ENCODE peak calls at places on chromosomes 1 and 21, in seven cellular contexts. A is stimulated activated CD4-positive, alpha-beta T cell treated with anti-CD3 and anti-CD28 coated beads, TNF-alpha, amount 100 ng/mL, for 1 hour; W is central memory CD4-positive, alpha-beta T cell; L is A172; Z is left lung; D is ELR; Y is posterior vena cava. F is an unnamed sample.

GRCh38 chr1:25922633-25923567 is 16.7 kb upstream of the STMN1 start:
- DNase-seq in L (no peak), Y (peak), Z (peak), D (peak), W (peak), A (no peak), F (peak)

GRCh38 chr1:98991127-98992003 is 13.3 kb downstream of the PLPPR5 start:
- DNase-seq in W (peak), L (peak), D (peak), Z (no peak), A (no peak), Y (no peak), F (no peak)

GRCh38 chr1:86423873-86424272 is at the start of gene CLCA2:
- DNase-seq in W (no peak), D (no peak), Y (no peak), Z (no peak), L (no peak), A (no peak), F (no peak)

GRCh38 chr1:222105861-222106260 is 364.0 kb upstream of the DUSP10 start:
- DNase-seq in W (no peak), D (no peak), Z (no peak), Y (no peak), A (no peak), L (no peak), F (no peak)

GRCh38 chr1:247386695-247387094 is 29.3 kb upstream of the NLRP3 start:
- DNase-seq in A (no peak), W (no peak), Z (no peak), Y (no peak), D (peak), L (peak), F (no peak)

GRCh38 chr1:154759196-154759595 is 110.9 kb downstream of the KCNN3 start:
- DNase-seq in L (no peak), A (no peak), W (peak), Z (no peak), Y (no peak), D (no peak), F (peak)

GRCh38 chr1:199038188-199038587 is 399.3 kb downstream of the PTPRC start:
- DNase-seq in D (no peak), Z (no peak), W (no peak), L (no peak), Y (no peak), A (no peak), F (no peak)

GRCh38 chr1:15433471-15433870 is 4.8 kb upstream of the CTRC start:
- DNase-seq in A (no peak), Z (no peak), Y (no peak), D (no peak), L (no peak), W (no peak), F (no peak)

GRCh38 chr1:12161662-12162458 is 4.9 kb upstream of the TNFRSF1B start:
- DNase-seq in L (peak), Z (peak), A (peak), Y (peak), W (peak), D (peak), F (peak)

GRCh38 chr1:15948091-15948591 is 27.8 kb downstream of the ZBTB17 start:
- DNase-seq in L (no peak), A (no peak), D (no peak), W (no peak), Z (no peak), Y (no peak), F (no peak)

GRCh38 chr1:209769171-209769904 is 13.5 kb downstream of the TRAF3IP3 start:
- DNase-seq in A (peak), W (peak), Y (peak), L (peak), D (peak), Z (peak), F (peak)

GRCh38 chr21:40243676-40244075 is 376.4 kb downstream of the PCP4 start:
- DNase-seq in Z (no peak), L (no peak), Y (no peak), W (no peak), A (no peak), D (no peak), F (no peak)

GRCh38 chr1:47371016-47371517 is 37.5 kb downstream of the CMPK1 start:
- DNase-seq in Y (no peak), W (no peak), A (no peak), D (no peak), Z (no peak), L (no peak), F (no peak)

GRCh38 chr1:109768335-109768650 is 4.6 kb upstream of the EPS8L3 start:
- DNase-seq in L (no peak), Y (peak), A (no peak), Z (peak), W (no peak), D (no peak), F (no peak)

GRCh38 chr1:46342084-46342656 is 1.6 kb downstream of the NSUN4 start:
- DNase-seq in W (no peak), A (no peak), Z (no peak), D (peak), L (peak), Y (no peak), F (no peak)

GRCh38 chr1:16178596-16179497 is 23.0 kb upstream of the EPHA2 start:
- DNase-seq in Z (no peak), W (no peak), L (no peak), A (no peak), Y (no peak), D (peak), F (no peak)

GRCh38 chr1:115329965-115330364 is 8.1 kb downstream of the NGF start:
- DNase-seq in Z (no peak), D (peak), L (no peak), W (no peak), Y (no peak), A (no peak), F (no peak)

GRCh38 chr1:174703309-174703708 is 255.5 kb downstream of the GPR52 start:
- DNase-seq in Z (no peak), W (no peak), A (no peak), D (no peak), L (no peak), Y (no peak), F (no peak)

GRCh38 chr1:2214541-2215241 is 13.4 kb upstream of the SKI start:
- DNase-seq in Z (peak), A (no peak), W (no peak), D (no peak), Y (peak), L (no peak), F (peak)

GRCh38 chr1:17440074-17440826 is 773 bp upstream of the RCC2 start:
- DNase-seq in L (no peak), D (no peak), A (no peak), Z (no peak), W (no peak), Y (no peak), F (no peak)

GRCh38 chr1:47941609-47942237 is 55.5 kb downstream of the TRABD2B start:
- DNase-seq in L (no peak), Z (no peak), Y (no peak), W (no peak), D (no peak), A (no peak), F (no peak)

GRCh38 chr1:183942933-183943693 is 94.4 kb downstream of the COLGALT2 start:
- DNase-seq in W (no peak), D (peak), L (peak), A (no peak), Z (no peak), Y (no peak), F (peak)

GRCh38 chr1:217506878-217507277 is 124.0 kb downstream of the GPATCH2 start:
- DNase-seq in W (no peak), D (peak), A (no peak), L (no peak), Y (no peak), Z (no peak), F (no peak)

GRCh38 chr1:206809504-206810084 is 37.3 kb upstream of the IL10 start:
- DNase-seq in A (no peak), Z (no peak), D (peak), L (peak), W (peak), Y (no peak), F (no peak)

GRCh38 chr1:43668956-43669355 is 19.0 kb downstream of the KDM4A start:
- DNase-seq in A (no peak), D (peak), W (no peak), Y (no peak), Z (no peak), L (peak), F (no peak)

GRCh38 chr1:70486676-70487470 is 75.8 kb downstream of the CTH start:
- DNase-seq in Y (no peak), W (no peak), A (no peak), Z (no peak), D (peak), L (peak), F (peak)

GRCh38 chr1:234943801-234944402 is 184.7 kb downstream of the TOMM20 start:
- DNase-seq in Y (no peak), A (no peak), D (no peak), Z (no peak), L (no peak), W (no peak), F (peak)

GRCh38 chr1:237795558-237795957 is 95.2 kb downstream of the ZP4 start:
- DNase-seq in D (no peak), Z (peak), A (no peak), Y (no peak), W (no peak), L (no peak), F (no peak)

GRCh38 chr1:175933801-175934200 is 190.4 kb upstream of the TNR start:
- DNase-seq in W (no peak), A (no peak), L (no peak), Z (no peak), D (no peak), Y (no peak), F (no peak)

GRCh38 chr1:178344513-178345077 is 152.2 kb downstream of the CLEC20A start:
- DNase-seq in D (peak), Y (no peak), A (no peak), W (no peak), Z (no peak), L (peak), F (no peak)

GRCh38 chr1:26529655-26530539 is at the start of gene RPS6KA1:
- DNase-seq in Z (peak), D (peak), Y (no peak), W (peak), L (no peak), A (no peak), F (no peak)

F was measured in sigmoid colon.